ENCODE peak calls at places on chromosomes 12 and 14, in seven cellular contexts. N is Panc1; E is CD4-positive, CD25-positive, alpha-beta regulatory T cell; G is tibial artery; M is MM.1S; B is SJSA1; I is pancreas. L is an unnamed sample.

GRCh38 chr14:67733609-67734008 is 31.9 kb downstream of the RDH12 start:
- DNase-seq in N (no peak), E (no peak), G (no peak), M (no peak), B (no peak), I (no peak), L (no peak)

GRCh38 chr12:105076098-105076497 is 8.2 kb downstream of the ALDH1L2 start:
- DNase-seq in N (no peak), E (no peak), G (no peak), M (no peak), B (no peak), I (no peak), L (no peak)

GRCh38 chr12:85036736-85037135 is 585 bp downstream of the LRRIQ1 start:
- DNase-seq in N (no peak), E (no peak), G (no peak), M (no peak), B (no peak), I (no peak), L (no peak)

GRCh38 chr12:24595652-24596235 is 353.2 kb downstream of the BCAT1 start:
- DNase-seq in N (no peak), E (no peak), G (no peak), M (no peak), B (no peak), I (no peak), L (no peak)

GRCh38 chr14:51981218-51981854 is 8.0 kb upstream of the RTRAF start:
- DNase-seq in N (no peak), E (peak; percentile 23), G (no peak), M (no peak), B (no peak), I (no peak), L (no peak)

GRCh38 chr12:47021298-47021697 is 58.1 kb upstream of the PCED1B start:
- DNase-seq in N (peak; percentile 84), E (peak; percentile 65), G (no peak), M (peak; percentile 67), B (peak; percentile 98), I (no peak), L (no peak)

GRCh38 chr14:22393796-22394195 is 195.2 kb downstream of the DAD1 start:
- DNase-seq in N (no peak), E (no peak), G (no peak), M (no peak), B (no peak), I (no peak), L (no peak)

GRCh38 chr14:71362920-71363584 is 455.8 kb downstream of the PCNX1 start:
- DNase-seq in N (no peak), E (no peak), G (no peak), M (no peak), B (no peak), I (no peak), L (no peak)

GRCh38 chr12:19113464-19113863 is 16.1 kb upstream of the PLEKHA5 start:
- DNase-seq in N (no peak), E (no peak), G (no peak), M (no peak), B (no peak), I (no peak), L (no peak)

GRCh38 chr12:50241178-50241577 is 42.1 kb downstream of the LIMA1 start:
- DNase-seq in N (no peak), E (no peak), G (no peak), M (no peak), B (no peak), I (no peak), L (no peak)

GRCh38 chr14:75476274-75476995 is 45.8 kb upstream of the BATF start:
- DNase-seq in N (no peak), E (no peak), G (no peak), M (no peak), B (peak; percentile 75), I (no peak), L (no peak)

GRCh38 chr14:52325126-52325525 is 11.0 kb downstream of the PTGER2 start:
- DNase-seq in N (no peak), E (peak; percentile 57), G (no peak), M (no peak), B (no peak), I (no peak), L (no peak)

GRCh38 chr14:74856366-74856765 is 19.6 kb downstream of the PROX2 start:
- DNase-seq in N (no peak), E (no peak), G (no peak), M (no peak), B (no peak), I (no peak), L (no peak)

GRCh38 chr12:88944403-88944802 is 364.1 kb upstream of the KITLG start:
- DNase-seq in N (no peak), E (no peak), G (no peak), M (peak; percentile 59), B (no peak), I (no peak), L (no peak)

GRCh38 chr14:76115010-76115422 is 36.7 kb upstream of the GPATCH2L start:
- DNase-seq in N (no peak), E (no peak), G (no peak), M (no peak), B (no peak), I (no peak), L (no peak)

GRCh38 chr14:92990456-92991430 is 67.8 kb downstream of the CHGA start:
- DNase-seq in N (no peak), E (no peak), G (no peak), M (no peak), B (no peak), I (no peak), L (no peak)

GRCh38 chr12:46494424-46494823 is 121.9 kb upstream of the SLC38A2 start:
- DNase-seq in N (no peak), E (no peak), G (no peak), M (no peak), B (no peak), I (no peak), L (no peak)

GRCh38 chr12:100632445-100632892 is 59.0 kb downstream of the GAS2L3 start:
- DNase-seq in N (no peak), E (no peak), G (no peak), M (no peak), B (no peak), I (no peak), L (no peak)

GRCh38 chr14:56703947-56704346 is 106.3 kb downstream of the OTX2 start:
- DNase-seq in N (no peak), E (no peak), G (no peak), M (no peak), B (no peak), I (no peak), L (no peak)

GRCh38 chr14:59363545-59364226 is 101.5 kb downstream of the GPR135 start:
- DNase-seq in N (no peak), E (no peak), G (no peak), M (no peak), B (no peak), I (no peak), L (no peak)

GRCh38 chr14:27390130-27390529 is 792.3 kb upstream of the NOVA1 start:
- DNase-seq in N (no peak), E (no peak), G (no peak), M (no peak), B (no peak), I (no peak), L (no peak)

GRCh38 chr14:27387458-27387857 is 789.6 kb upstream of the NOVA1 start:
- DNase-seq in N (no peak), E (no peak), G (no peak), M (no peak), B (no peak), I (no peak), L (no peak)

GRCh38 chr14:27391331-27391730 is 793.5 kb upstream of the NOVA1 start:
- DNase-seq in N (no peak), E (no peak), G (no peak), M (no peak), B (no peak), I (no peak), L (no peak)

GRCh38 chr14:27392153-27392552 is 794.3 kb upstream of the NOVA1 start:
- DNase-seq in N (no peak), E (no peak), G (no peak), M (no peak), B (no peak), I (no peak), L (no peak)

DNA sequence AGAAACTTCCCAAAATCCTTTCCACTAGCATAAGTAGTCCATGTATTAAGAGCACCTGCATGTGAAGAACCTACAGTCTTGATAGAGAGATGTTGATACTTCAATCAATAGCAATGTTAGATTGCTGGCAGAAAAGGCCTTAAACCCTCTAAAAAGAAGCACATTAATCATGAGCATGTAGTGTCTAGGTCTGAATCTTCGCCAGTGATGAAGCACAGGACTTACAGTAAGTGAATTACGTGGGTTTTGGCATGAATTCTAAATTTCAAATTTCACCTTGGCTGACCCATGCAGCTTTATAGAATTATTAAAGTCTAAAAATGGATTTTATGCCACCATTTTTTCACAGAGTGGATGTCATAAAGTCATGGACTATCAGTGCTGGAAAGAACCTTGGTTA is 791.6 kb upstream of the NOVA1 start:
- DNase-seq in N (no peak), E (no peak), G (no peak), M (no peak), B (no peak), I (no peak), L (no peak)
- H3K9me3 ChIP-seq in N (no peaks in the 10 kb centered on the region), E (peaks cover 8% of the 10 kb centered on the region), G (no peaks in the 10 kb centered on the region), M (no peaks in the 10 kb centered on the region), B (no peaks in the 10 kb centered on the region), I (no peaks in the 10 kb centered on the region), L (no peaks in the 10 kb centered on the region)

GRCh38 chr12:51954465-51955361 is 3.2 kb downstream of the ACVR1B start:
- DNase-seq in N (no peak), E (no peak), G (no peak), M (no peak), B (no peak), I (peak; percentile 42), L (no peak)
- H3K4me1 ChIP-seq in N (peaks cover 35% of the 10 kb centered on the region), E (peaks cover 17% of the 10 kb centered on the region), G (peaks cover 50% of the 10 kb centered on the region), M (peaks cover 14% of the 10 kb centered on the region), B (peaks cover 7% of the 10 kb centered on the region), I (peaks cover 31% of the 10 kb centered on the region), L (peaks cover 20% of the 10 kb centered on the region)

DNA sequence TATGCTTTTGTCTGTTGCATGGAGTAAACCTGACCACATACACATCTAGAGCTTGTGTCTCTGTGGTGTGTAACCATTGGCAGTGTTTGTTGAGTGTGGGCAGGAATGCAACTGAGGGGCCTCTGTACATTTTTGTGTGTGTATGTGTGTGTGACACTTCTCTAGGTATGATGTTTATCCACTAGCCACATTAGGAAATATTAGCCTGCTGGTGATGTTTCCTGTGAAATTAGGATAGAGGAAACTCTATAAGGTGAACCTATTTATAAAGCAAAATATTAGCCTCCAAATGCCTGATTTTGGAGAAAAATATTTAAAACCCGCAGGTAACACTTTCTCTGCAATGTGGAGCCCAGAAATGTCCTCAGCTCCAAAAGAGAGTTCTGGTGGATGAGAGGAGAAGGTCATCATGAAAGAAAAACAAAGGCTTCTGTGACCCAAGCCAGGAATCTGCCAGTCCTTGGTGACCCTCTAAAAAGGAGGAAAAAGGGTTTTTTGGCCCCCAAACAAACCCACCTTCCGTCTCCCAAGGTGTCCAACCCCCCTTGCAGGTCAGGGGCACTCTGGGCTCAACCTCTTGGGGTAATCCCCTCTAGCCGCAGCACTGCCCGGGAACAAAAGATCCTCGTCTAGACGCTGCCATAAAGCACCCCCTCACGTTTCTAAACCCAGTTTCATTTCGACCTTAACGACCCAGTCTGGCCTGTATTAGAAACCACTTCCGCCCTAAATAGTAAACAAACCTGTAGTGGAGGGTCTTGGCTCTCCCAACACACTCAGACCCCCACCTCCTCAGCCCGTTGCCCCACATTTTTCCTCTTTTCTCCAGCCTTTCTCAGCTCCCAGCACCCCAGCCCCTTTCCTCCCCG is 3.1 kb upstream of the HOTAIR start:
- DNase-seq in N (no peak), E (no peak), G (no peak), M (peak; percentile 49), B (no peak), I (no peak), L (no peak)
- H3K4me3 ChIP-seq in N (peak overlapping the region; percentile 85), E (no peak overlapping the region), G (peak overlapping the region; percentile 9), M (no peak overlapping the region), B (peak overlapping the region; percentile 22), I (no peak overlapping the region), L (no peak overlapping the region)

GRCh38 chr14:85106491-85106890 is 423.5 kb upstream of the FLRT2 start:
- DNase-seq in N (no peak), E (no peak), G (no peak), M (no peak), B (no peak), I (no peak), L (no peak)
- H3K9me3 ChIP-seq in N (no peaks in the 10 kb centered on the region), E (peaks cover 9% of the 10 kb centered on the region), G (no peaks in the 10 kb centered on the region), M (no peaks in the 10 kb centered on the region), B (no peaks in the 10 kb centered on the region), I (no peaks in the 10 kb centered on the region), L (no peaks in the 10 kb centered on the region)

L was measured in naive thymus-derived CD4-positive, alpha-beta T cell.